ENCODE peak calls at places on chromosomes 7 and 10, in seven cellular contexts. One of them, this sample, is unnamed.

GRCh38 chr10:86803156-86803555 is 46.7 kb downstream of the BMPR1A start:
- DNase-seq in H1: no peak
- DNase-seq in fibroblast of lung: no peak
- DNase-seq in neural progenitor cell: no peak
- DNase-seq in HepG2: no peak
- DNase-seq in GM23248: peak; percentile 24
- DNase-seq in endothelial cell of umbilical vein: no peak
- DNase-seq in this sample: no peak

GRCh38 chr10:3780056-3780765 is 4.8 kb downstream of the KLF6 start:
- DNase-seq in H1: no peak
- DNase-seq in fibroblast of lung: peak; percentile 53
- DNase-seq in neural progenitor cell: no peak
- DNase-seq in HepG2: no peak
- DNase-seq in GM23248: peak; percentile 83
- DNase-seq in endothelial cell of umbilical vein: peak; percentile 44
- DNase-seq in this sample: no peak

GRCh38 chr7:128030263-128030998 is 806 bp downstream of the LRRC4 start:
- DNase-seq in H1: peak; percentile 80
- DNase-seq in fibroblast of lung: no peak
- DNase-seq in neural progenitor cell: peak; percentile 76
- DNase-seq in HepG2: no peak
- DNase-seq in GM23248: no peak
- DNase-seq in endothelial cell of umbilical vein: no peak
- DNase-seq in this sample: no peak

GRCh38 chr10:98296514-98296913 is 28.5 kb upstream of the LOXL4 start:
- DNase-seq in H1: no peak
- DNase-seq in fibroblast of lung: peak; percentile 12
- DNase-seq in neural progenitor cell: peak; percentile 37
- DNase-seq in HepG2: no peak
- DNase-seq in GM23248: peak; percentile 42
- DNase-seq in endothelial cell of umbilical vein: no peak
- DNase-seq in this sample: no peak

GRCh38 chr10:116385994-116386809 is 41.4 kb upstream of the PNLIPRP3 start:
- DNase-seq in H1: no peak
- DNase-seq in fibroblast of lung: peak; percentile 51
- DNase-seq in neural progenitor cell: peak; percentile 58
- DNase-seq in HepG2: peak; percentile 12
- DNase-seq in GM23248: peak; percentile 52
- DNase-seq in endothelial cell of umbilical vein: peak; percentile 39
- DNase-seq in this sample: peak; percentile 50

GRCh38 chr7:38229386-38229785 is 44.0 kb downstream of the TARP start:
- DNase-seq in H1: no peak
- DNase-seq in fibroblast of lung: peak; percentile 65
- DNase-seq in neural progenitor cell: no peak
- DNase-seq in HepG2: no peak
- DNase-seq in GM23248: peak; percentile 32
- DNase-seq in endothelial cell of umbilical vein: no peak
- DNase-seq in this sample: no peak

GRCh38 chr10:96606216-96606615 is 19.4 kb upstream of the TM9SF3 start:
- DNase-seq in H1: no peak
- DNase-seq in fibroblast of lung: no peak
- DNase-seq in neural progenitor cell: no peak
- DNase-seq in HepG2: no peak
- DNase-seq in GM23248: peak; percentile 26
- DNase-seq in endothelial cell of umbilical vein: no peak
- DNase-seq in this sample: no peak

GRCh38 chr7:102875700-102876192 is 37.1 kb upstream of the LRRC17 start:
- DNase-seq in H1: no peak
- DNase-seq in fibroblast of lung: peak; percentile 95
- DNase-seq in neural progenitor cell: no peak
- DNase-seq in HepG2: peak; percentile 82
- DNase-seq in GM23248: peak; percentile 99
- DNase-seq in endothelial cell of umbilical vein: peak; percentile 94
- DNase-seq in this sample: peak; percentile 59

GRCh38 chr10:28661035-28661434 is 16.3 kb upstream of the BAMBI start:
- DNase-seq in H1: no peak
- DNase-seq in fibroblast of lung: peak; percentile 86
- DNase-seq in neural progenitor cell: no peak
- DNase-seq in HepG2: no peak
- DNase-seq in GM23248: peak; percentile 91
- DNase-seq in endothelial cell of umbilical vein: no peak
- DNase-seq in this sample: no peak

GRCh38 chr7:105444342-105444938 is 55.7 kb upstream of the SRPK2 start:
- DNase-seq in H1: no peak
- DNase-seq in fibroblast of lung: no peak
- DNase-seq in neural progenitor cell: no peak
- DNase-seq in HepG2: no peak
- DNase-seq in GM23248: no peak
- DNase-seq in endothelial cell of umbilical vein: no peak
- DNase-seq in this sample: no peak

GRCh38 chr7:1193593-1194424 is 33.8 kb upstream of the ZFAND2A start:
- DNase-seq in H1: peak; percentile 78
- DNase-seq in fibroblast of lung: peak; percentile 41
- DNase-seq in neural progenitor cell: peak; percentile 81
- DNase-seq in HepG2: no peak
- DNase-seq in GM23248: peak; percentile 79
- DNase-seq in endothelial cell of umbilical vein: peak; percentile 58
- DNase-seq in this sample: peak; percentile 81

GRCh38 chr7:132709971-132710567 is 133.8 kb upstream of the PLXNA4 start:
- DNase-seq in H1: peak; percentile 63
- DNase-seq in fibroblast of lung: peak; percentile 60
- DNase-seq in neural progenitor cell: peak; percentile 28
- DNase-seq in HepG2: peak; percentile 10
- DNase-seq in GM23248: peak; percentile 68
- DNase-seq in endothelial cell of umbilical vein: peak; percentile 59
- DNase-seq in this sample: peak; percentile 53

GRCh38 chr7:152521420-152522337 is 85.9 kb upstream of the KMT2C start:
- DNase-seq in H1: no peak
- DNase-seq in fibroblast of lung: no peak
- DNase-seq in neural progenitor cell: no peak
- DNase-seq in HepG2: peak; percentile 21
- DNase-seq in GM23248: no peak
- DNase-seq in endothelial cell of umbilical vein: no peak
- DNase-seq in this sample: no peak

GRCh38 chr10:49562893-49563292 is 24.0 kb upstream of the ERCC6 start:
- DNase-seq in H1: no peak
- DNase-seq in fibroblast of lung: no peak
- DNase-seq in neural progenitor cell: no peak
- DNase-seq in HepG2: no peak
- DNase-seq in GM23248: peak; percentile 81
- DNase-seq in endothelial cell of umbilical vein: no peak
- DNase-seq in this sample: no peak

GRCh38 chr10:129809841-129810240 is 154.2 kb downstream of the EBF3 start:
- DNase-seq in H1: no peak
- DNase-seq in fibroblast of lung: no peak
- DNase-seq in neural progenitor cell: no peak
- DNase-seq in HepG2: no peak
- DNase-seq in GM23248: no peak
- DNase-seq in endothelial cell of umbilical vein: no peak
- DNase-seq in this sample: no peak

GRCh38 chr10:132554991-132555647 is 17.5 kb downstream of the INPP5A start:
- DNase-seq in H1: no peak
- DNase-seq in fibroblast of lung: no peak
- DNase-seq in neural progenitor cell: no peak
- DNase-seq in HepG2: no peak
- DNase-seq in GM23248: no peak
- DNase-seq in endothelial cell of umbilical vein: no peak
- DNase-seq in this sample: no peak

GRCh38 chr10:127907411-127908105 is 655 bp downstream of the PTPRE start:
- DNase-seq in H1: peak; percentile 54
- DNase-seq in fibroblast of lung: peak; percentile 18
- DNase-seq in neural progenitor cell: no peak
- DNase-seq in HepG2: no peak
- DNase-seq in GM23248: peak; percentile 76
- DNase-seq in endothelial cell of umbilical vein: peak; percentile 74
- DNase-seq in this sample: no peak

GRCh38 chr10:63010203-63010602 is 122.9 kb upstream of the NRBF2 start:
- DNase-seq in H1: no peak
- DNase-seq in fibroblast of lung: no peak
- DNase-seq in neural progenitor cell: no peak
- DNase-seq in HepG2: no peak
- DNase-seq in GM23248: no peak
- DNase-seq in endothelial cell of umbilical vein: no peak
- DNase-seq in this sample: no peak

GRCh38 chr10:117461766-117462423 is 80.7 kb upstream of the EMX2 start:
- DNase-seq in H1: no peak
- DNase-seq in fibroblast of lung: no peak
- DNase-seq in neural progenitor cell: no peak
- DNase-seq in HepG2: no peak
- DNase-seq in GM23248: peak; percentile 99
- DNase-seq in endothelial cell of umbilical vein: peak; percentile 95
- DNase-seq in this sample: peak; percentile 24

GRCh38 chr7:79334841-79335240 is 118.6 kb downstream of the MAGI2 start:
- DNase-seq in H1: no peak
- DNase-seq in fibroblast of lung: peak; percentile 9
- DNase-seq in neural progenitor cell: no peak
- DNase-seq in HepG2: no peak
- DNase-seq in GM23248: no peak
- DNase-seq in endothelial cell of umbilical vein: no peak
- DNase-seq in this sample: no peak

GRCh38 chr7:13874783-13875182 is 114.7 kb downstream of the ETV1 start:
- DNase-seq in H1: no peak
- DNase-seq in fibroblast of lung: peak; percentile 91
- DNase-seq in neural progenitor cell: no peak
- DNase-seq in HepG2: no peak
- DNase-seq in GM23248: peak; percentile 69
- DNase-seq in endothelial cell of umbilical vein: no peak
- DNase-seq in this sample: no peak

GRCh38 chr7:151837285-151838042 is 39.5 kb downstream of the PRKAG2 start:
- DNase-seq in H1: no peak
- DNase-seq in fibroblast of lung: no peak
- DNase-seq in neural progenitor cell: peak; percentile 91
- DNase-seq in HepG2: no peak
- DNase-seq in GM23248: no peak
- DNase-seq in endothelial cell of umbilical vein: no peak
- DNase-seq in this sample: peak; percentile 83

GRCh38 chr10:97024181-97025073 is 161.3 kb downstream of the SLIT1 start:
- DNase-seq in H1: no peak
- DNase-seq in fibroblast of lung: peak; percentile 76
- DNase-seq in neural progenitor cell: no peak
- DNase-seq in HepG2: no peak
- DNase-seq in GM23248: peak; percentile 67
- DNase-seq in endothelial cell of umbilical vein: peak; percentile 80
- DNase-seq in this sample: no peak

GRCh38 chr7:151018421-151019129 is 5.7 kb downstream of the ATG9B start:
- DNase-seq in H1: no peak
- DNase-seq in fibroblast of lung: no peak
- DNase-seq in neural progenitor cell: peak; percentile 66
- DNase-seq in HepG2: no peak
- DNase-seq in GM23248: peak; percentile 52
- DNase-seq in endothelial cell of umbilical vein: peak; percentile 56
- DNase-seq in this sample: peak; percentile 60

GRCh38 chr7:123616244-123616643 is 14.6 kb downstream of the ASB15 start:
- DNase-seq in H1: no peak
- DNase-seq in fibroblast of lung: no peak
- DNase-seq in neural progenitor cell: no peak
- DNase-seq in HepG2: no peak
- DNase-seq in GM23248: peak; percentile 6
- DNase-seq in endothelial cell of umbilical vein: no peak
- DNase-seq in this sample: no peak

GRCh38 chr10:127303746-127304145 is 107.4 kb upstream of the INSYN2A start:
- DNase-seq in H1: no peak
- DNase-seq in fibroblast of lung: no peak
- DNase-seq in neural progenitor cell: no peak
- DNase-seq in HepG2: no peak
- DNase-seq in GM23248: no peak
- DNase-seq in endothelial cell of umbilical vein: no peak
- DNase-seq in this sample: no peak

GRCh38 chr7:86280150-86280549 is 363.6 kb upstream of the GRM3 start:
- DNase-seq in H1: no peak
- DNase-seq in fibroblast of lung: no peak
- DNase-seq in neural progenitor cell: no peak
- DNase-seq in HepG2: no peak
- DNase-seq in GM23248: no peak
- DNase-seq in endothelial cell of umbilical vein: no peak
- DNase-seq in this sample: no peak

GRCh38 chr10:125155101-125155500 is 5.3 kb downstream of the CTBP2 start:
- DNase-seq in H1: no peak
- DNase-seq in fibroblast of lung: no peak
- DNase-seq in neural progenitor cell: peak; percentile 85
- DNase-seq in HepG2: no peak
- DNase-seq in GM23248: no peak
- DNase-seq in endothelial cell of umbilical vein: peak; percentile 78
- DNase-seq in this sample: no peak
- H3K4me3 ChIP-seq in H1: peak overlapping the region; percentile 39
- H3K4me3 ChIP-seq in fibroblast of lung: peak overlapping the region; percentile 41
- H3K4me3 ChIP-seq in neural progenitor cell: peak overlapping the region; percentile 37
- H3K4me3 ChIP-seq in HepG2: no peak overlapping the region
- H3K4me3 ChIP-seq in GM23248: no peak overlapping the region
- H3K4me3 ChIP-seq in endothelial cell of umbilical vein: peak overlapping the region; percentile 21
- H3K4me3 ChIP-seq in this sample: no peak overlapping the region

DNA sequence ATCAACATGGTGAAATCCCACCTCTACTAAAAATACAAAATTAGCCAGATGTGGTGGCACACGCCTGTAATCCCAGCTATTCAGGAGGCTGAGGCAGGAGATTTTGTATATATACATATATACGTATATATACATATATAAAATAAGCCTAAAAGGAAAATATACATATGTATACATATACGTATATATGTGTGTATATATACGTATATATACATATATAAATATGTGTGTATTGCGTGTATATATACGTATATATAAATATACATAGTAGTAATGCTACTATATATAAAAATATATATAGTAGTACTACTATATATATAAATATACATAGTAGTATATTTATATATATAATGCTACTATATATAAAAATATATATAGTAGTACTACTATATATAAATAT is 26.5 kb upstream of the PBLD start:
- DNase-seq in H1: no peak
- DNase-seq in fibroblast of lung: no peak
- DNase-seq in neural progenitor cell: no peak
- DNase-seq in HepG2: no peak
- DNase-seq in GM23248: no peak
- DNase-seq in endothelial cell of umbilical vein: no peak
- DNase-seq in this sample: no peak
- H3K36me3 ChIP-seq in H1: peaks cover 2% of the 10 kb centered on the region
- H3K36me3 ChIP-seq in fibroblast of lung: peaks cover 3% of the 10 kb centered on the region
- H3K36me3 ChIP-seq in neural progenitor cell: peaks cover 19% of the 10 kb centered on the region
- H3K36me3 ChIP-seq in HepG2: peaks cover 26% of the 10 kb centered on the region
- H3K36me3 ChIP-seq in GM23248: peaks cover 45% of the 10 kb centered on the region
- H3K36me3 ChIP-seq in endothelial cell of umbilical vein: peaks cover 9% of the 10 kb centered on the region
- H3K36me3 ChIP-seq in this sample: peaks cover 21% of the 10 kb centered on the region

GRCh38 chr10:101134299-101135127 is 3.4 kb downstream of the TLX1 start:
- DNase-seq in H1: no peak
- DNase-seq in fibroblast of lung: no peak
- DNase-seq in neural progenitor cell: no peak
- DNase-seq in HepG2: no peak
- DNase-seq in GM23248: peak; percentile 38
- DNase-seq in endothelial cell of umbilical vein: no peak
- DNase-seq in this sample: no peak
- TF ChIP-seq EZH2 in H1: peak; percentile 98
- TF ChIP-seq EZH2 in fibroblast of lung: peak; percentile 87
- TF ChIP-seq EZH2 in neural progenitor cell: peak; percentile 97
- TF ChIP-seq EZH2 in HepG2: no peak
- TF ChIP-seq EZH2 in GM23248: peak; percentile 98
- TF ChIP-seq EZH2 in endothelial cell of umbilical vein: peak; percentile 98
- TF ChIP-seq EZH2 in this sample: peak; percentile 78

DNA sequence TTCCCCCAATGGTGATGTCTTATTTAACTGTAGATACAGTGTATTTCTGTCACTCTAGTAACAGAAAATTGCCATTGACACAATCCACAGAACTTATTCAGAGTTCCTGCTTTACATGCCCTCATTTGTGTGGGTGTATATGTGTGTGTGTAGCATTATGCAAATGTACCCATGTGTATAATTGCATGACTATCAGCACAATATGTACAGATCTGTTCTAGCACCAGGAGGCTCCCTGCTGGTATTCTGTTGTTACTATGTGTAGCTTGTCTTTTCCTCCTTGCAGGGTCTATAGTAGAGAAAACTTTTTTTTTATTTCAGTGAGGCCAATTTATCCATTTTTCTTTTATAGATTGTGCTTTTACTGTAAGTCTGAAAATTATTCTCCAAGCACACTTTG is 16.5 kb downstream of the CYP3A43 start:
- DNase-seq in H1: no peak
- DNase-seq in fibroblast of lung: no peak
- DNase-seq in neural progenitor cell: no peak
- DNase-seq in HepG2: no peak
- DNase-seq in GM23248: no peak
- DNase-seq in endothelial cell of umbilical vein: no peak
- DNase-seq in this sample: no peak
- H3K4me3 ChIP-seq in H1: no peak overlapping the region
- H3K4me3 ChIP-seq in fibroblast of lung: no peak overlapping the region
- H3K4me3 ChIP-seq in neural progenitor cell: no peak overlapping the region
- H3K4me3 ChIP-seq in HepG2: no peak overlapping the region
- H3K4me3 ChIP-seq in GM23248: no peak overlapping the region
- H3K4me3 ChIP-seq in endothelial cell of umbilical vein: no peak overlapping the region
- H3K4me3 ChIP-seq in this sample: no peak overlapping the region

This sample was measured in A673.